ENCODE peak calls at places on chromosome 2, in six cellular contexts. P, I, Z, B, W and T are unnamed samples.

GRCh38 chr2:20682166-20682565 is 15.2 kb downstream of the GDF7 start:
- DNase-seq in P (no peak), I (no peak), Z (peak), B (no peak), W (peak), T (peak)

GRCh38 chr2:38610851-38611801 is 8.4 kb upstream of the HNRNPLL start:
- DNase-seq in P (peak), I (no peak), Z (no peak), B (no peak), W (no peak), T (no peak)

GRCh38 chr2:85433511-85434089 is 15.1 kb downstream of the SH2D6 start:
- DNase-seq in P (peak), I (no peak), Z (no peak), B (peak), W (no peak), T (peak)

GRCh38 chr2:43051316-43051715 is 175.1 kb downstream of the ZFP36L2 start:
- DNase-seq in P (peak), I (no peak), Z (no peak), B (no peak), W (peak), T (peak)

GRCh38 chr2:108911807-108912628 is 77.0 kb downstream of the EDAR start:
- DNase-seq in P (no peak), I (peak), Z (peak), B (no peak), W (no peak), T (no peak)

GRCh38 chr2:147198651-147199171 is 646.1 kb upstream of the ACVR2A start:
- DNase-seq in P (no peak), I (no peak), Z (no peak), B (no peak), W (no peak), T (no peak)

GRCh38 chr2:200226652-200227426 is 79.7 kb upstream of the SPATS2L start:
- DNase-seq in P (no peak), I (no peak), Z (no peak), B (peak), W (no peak), T (no peak)

GRCh38 chr2:239814917-239815637 is 210.1 kb downstream of the NDUFA10 start:
- DNase-seq in P (no peak), I (no peak), Z (no peak), B (peak), W (no peak), T (no peak)

GRCh38 chr2:30633039-30633438 is 174.2 kb downstream of the CAPN13 start:
- DNase-seq in P (no peak), I (no peak), Z (no peak), B (no peak), W (no peak), T (no peak)

GRCh38 chr2:112658820-112659667 is 13.3 kb downstream of the SLC20A1 start:
- DNase-seq in P (peak), I (no peak), Z (no peak), B (no peak), W (no peak), T (no peak)

GRCh38 chr2:91477731-91478672 is 2786.5 kb downstream of the RPIA start:
- DNase-seq in P (no peak), I (peak), Z (peak), B (peak), W (no peak), T (peak)

GRCh38 chr2:105454801-105455485 is 56.1 kb upstream of the FHL2 start:
- DNase-seq in P (peak), I (no peak), Z (peak), B (peak), W (peak), T (peak)

GRCh38 chr2:115738138-115738537 is 1295.7 kb downstream of the DPP10 start:
- DNase-seq in P (no peak), I (no peak), Z (no peak), B (no peak), W (no peak), T (no peak)

GRCh38 chr2:115739574-115739973 is 1297.1 kb downstream of the DPP10 start:
- DNase-seq in P (no peak), I (no peak), Z (peak), B (no peak), W (no peak), T (no peak)
- TF ChIP-seq CTCF in P (no peak), I (peak), Z (peak), B (no peak), W (no peak), T (no peak)

GRCh38 chr2:181234429-181235410 is 222.5 kb upstream of the ITGA4 start:
- DNase-seq in P (no peak), I (no peak), Z (no peak), B (no peak), W (no peak), T (no peak)

GRCh38 chr2:181228661-181229060 is 228.5 kb upstream of the ITGA4 start:
- DNase-seq in P (no peak), I (no peak), Z (no peak), B (no peak), W (no peak), T (no peak)

GRCh38 chr2:181235683-181236459 is 221.3 kb upstream of the ITGA4 start:
- DNase-seq in P (no peak), I (no peak), Z (no peak), B (no peak), W (no peak), T (no peak)

GRCh38 chr2:181231151-181231550 is 226.0 kb upstream of the ITGA4 start:
- DNase-seq in P (peak), I (no peak), Z (no peak), B (no peak), W (no peak), T (peak)

GRCh38 chr2:181231886-181232644 is 225.1 kb upstream of the ITGA4 start:
- DNase-seq in P (no peak), I (no peak), Z (no peak), B (no peak), W (peak), T (peak)
- TF ChIP-seq CTCF in P (no peak), I (no peak), Z (no peak), B (no peak), W (no peak), T (no peak)

GRCh38 chr2:12990523-12990922 is 273.8 kb downstream of the TRIB2 start:
- DNase-seq in P (no peak), I (no peak), Z (no peak), B (no peak), W (no peak), T (peak)
- TF ChIP-seq CTCF in P (peak), I (peak), Z (peak), B (peak), W (peak), T (peak)

DNA sequence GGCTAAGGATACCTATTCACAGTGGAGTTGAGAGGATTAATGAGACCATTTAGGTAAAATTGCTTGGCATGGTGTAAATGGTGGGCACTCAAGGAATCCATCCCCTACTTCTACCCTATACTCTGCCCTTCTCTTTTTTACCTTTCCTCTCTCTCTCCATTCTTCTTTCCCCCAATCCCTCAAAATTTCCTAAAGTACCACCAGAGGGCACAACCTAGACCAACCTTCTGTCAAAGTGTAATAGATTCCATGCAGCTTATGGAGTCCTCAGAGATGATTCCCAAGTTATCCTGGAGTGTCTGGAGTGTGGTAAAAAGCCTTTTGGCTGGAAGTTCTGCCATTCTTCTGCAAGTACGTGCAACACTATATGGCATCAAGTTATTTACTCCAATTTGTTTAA is 33.0 kb upstream of the CCDC195 start:
- DNase-seq in P (no peak), I (no peak), Z (no peak), B (no peak), W (no peak), T (no peak)
- TF ChIP-seq CTCF in P (peak), I (peak), Z (peak), B (no peak), W (no peak), T (peak)

GRCh38 chr2:156334496-156335478 is 2.3 kb upstream of the NR4A2 start:
- DNase-seq in P (peak), I (no peak), Z (peak), B (peak), W (peak), T (peak)
- TF ChIP-seq CTCF in P (no peak), I (no peak), Z (no peak), B (no peak), W (peak), T (peak)

DNA sequence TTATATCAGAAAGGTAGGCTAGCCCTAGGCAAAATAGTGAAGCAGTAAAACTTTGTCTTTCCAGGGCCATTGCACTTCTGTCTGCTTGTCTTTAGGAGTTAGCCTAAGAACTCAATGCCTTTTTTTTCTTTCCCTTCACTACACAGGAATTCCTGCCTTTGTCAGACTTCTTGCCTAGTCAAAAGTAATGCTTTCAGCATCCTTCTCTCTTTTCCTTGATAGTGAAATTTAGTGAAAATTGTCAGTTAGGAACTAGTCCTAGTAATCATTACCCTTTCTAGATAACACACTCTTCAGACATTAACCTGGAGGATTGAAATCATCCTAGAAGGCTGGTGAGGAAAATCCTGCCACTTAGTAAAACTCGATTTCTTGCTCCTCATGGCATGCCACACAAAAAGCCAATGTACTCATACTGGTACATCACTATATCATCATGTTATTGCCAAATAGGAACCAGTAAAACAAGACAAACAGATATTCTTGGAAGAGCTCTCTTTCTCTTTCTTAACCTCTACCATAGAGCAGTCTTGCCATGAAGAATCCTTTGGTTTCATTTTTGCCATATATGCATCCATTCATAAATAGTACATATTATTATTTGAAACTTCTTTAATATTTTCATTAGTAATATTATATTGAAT is 320.5 kb downstream of the CTNNA2 start:
- DNase-seq in P (no peak), I (no peak), Z (no peak), B (no peak), W (no peak), T (no peak)
- TF ChIP-seq CTCF in P (no peak), I (no peak), Z (no peak), B (no peak), W (no peak), T (no peak)